ENCODE peak calls at places on chromosome 7, in four cellular contexts. U is kidney epithelial cell, X is memory B cell, I is AG08396. K is an unnamed sample.
A peak's percentile ranks its signal among the peaks of the same experiment; 100 is the strongest.

GRCh38 chr7:20779041-20779440 is 7.6 kb downstream of the SP8 start:
- DNase-seq in U (no peak), X (no peak), I (no peak), K (no peak)

GRCh38 chr7:33873518-33873917 is 31.8 kb upstream of the BMPER start:
- DNase-seq in U (no peak), I (no peak), X (no peak), K (no peak)

GRCh38 chr7:151790826-151791379 is 86.0 kb downstream of the PRKAG2 start:
- DNase-seq in X (no peak), U (no peak), I (no peak), K (no peak)

GRCh38 chr7:133568544-133568943 is 315.7 kb downstream of the EXOC4 start:
- DNase-seq in X (no peak), I (no peak), U (no peak), K (no peak)

GRCh38 chr7:68155676-68156075 is 1159.0 kb downstream of the TYW1 start:
- DNase-seq in U (no peak), I (no peak), X (no peak), K (no peak)

GRCh38 chr7:149205690-149206381 is 10.5 kb downstream of the ZNF282 start:
- DNase-seq in U (no peak), I (no peak), X (no peak), K (no peak)

GRCh38 chr7:83178796-83179195 is 16.1 kb upstream of the PCLO start:
- DNase-seq in U (no peak), X (no peak), I (no peak), K (no peak)

GRCh38 chr7:26705567-26705966 is 158.8 kb downstream of the SKAP2 start:
- DNase-seq in U (peak; percentile 56), I (peak; percentile 77), X (no peak), K (peak; percentile 77)

GRCh38 chr7:75056476-75056875 is 17.1 kb downstream of the RCC1L start:
- DNase-seq in X (no peak), U (no peak), I (peak; percentile 78), K (peak; percentile 26)

GRCh38 chr7:151381333-151382078 is 28.3 kb downstream of the WDR86 start:
- DNase-seq in I (no peak), X (peak; percentile 72), U (no peak), K (no peak)

GRCh38 chr7:69256634-69257081 is 341.6 kb upstream of the AUTS2 start:
- DNase-seq in I (no peak), X (no peak), U (no peak), K (no peak)

GRCh38 chr7:85693326-85693725 is 506.5 kb upstream of the SEMA3D start:
- DNase-seq in U (no peak), I (no peak), X (no peak), K (no peak)

GRCh38 chr7:68730194-68730593 is 868.1 kb upstream of the AUTS2 start:
- DNase-seq in I (no peak), U (no peak), X (no peak), K (no peak)

GRCh38 chr7:6536899-6537298 is 14.4 kb downstream of the GRID2IP start:
- DNase-seq in U (no peak), I (no peak), X (no peak), K (peak; percentile 44)

GRCh38 chr7:107815254-107815882 is 12.3 kb upstream of the SLC26A3 start:
- DNase-seq in X (no peak), U (no peak), I (no peak), K (no peak)

GRCh38 chr7:77157446-77157845 is 35.0 kb downstream of the CCDC146 start:
- DNase-seq in I (no peak), X (no peak), U (no peak), K (no peak)

GRCh38 chr7:95986136-95986535 is 213.8 kb downstream of the DYNC1I1 start:
- DNase-seq in I (no peak), U (no peak), X (no peak), K (peak; percentile 22)

GRCh38 chr7:135745702-135746312 is 2.8 kb downstream of the FAM180A start:
- DNase-seq in X (no peak), U (peak; percentile 19), I (peak; percentile 85), K (peak; percentile 87)

GRCh38 chr7:155843426-155844018 is 31.3 kb upstream of the SHH start:
- DNase-seq in U (no peak), I (no peak), X (no peak), K (no peak)

K was measured in MG63.